ENCODE peak calls at places on chromosomes 5 and 9, in six cellular contexts. C, X, G, D, U and R are unnamed samples.

GRCh38 chr9:14092344-14092743 is 221.6 kb downstream of the NFIB start:
- DNase-seq in U (no peak), X (no peak), D (no peak), C (no peak), G (no peak), R (peak; percentile 35)

GRCh38 chr5:94374336-94374735 is 244.1 kb downstream of the KIAA0825 start:
- DNase-seq in G (no peak), U (no peak), C (no peak), D (no peak), X (no peak), R (no peak)

GRCh38 chr9:16175461-16175860 is 622.6 kb downstream of the CCDC171 start:
- DNase-seq in U (no peak), G (no peak), D (no peak), C (no peak), X (no peak), R (no peak)

GRCh38 chr9:93642961-93643360 is 66.6 kb downstream of the PHF2 start:
- DNase-seq in G (peak; percentile 84), C (no peak), X (no peak), U (no peak), D (no peak), R (peak; percentile 57)

GRCh38 chr5:124343451-124343867 is 403.0 kb downstream of the ZNF608 start:
- DNase-seq in U (no peak), D (no peak), G (peak; percentile 82), C (no peak), X (no peak), R (peak; percentile 77)

GRCh38 chr5:111254613-111255012 is 30.4 kb downstream of the CAMK4 start:
- DNase-seq in U (no peak), X (no peak), G (peak; percentile 8), D (no peak), C (no peak), R (peak; percentile 8)

GRCh38 chr9:69019808-69020207 is 5.9 kb upstream of the PRKACG start:
- DNase-seq in G (no peak), X (no peak), D (no peak), U (no peak), C (no peak), R (no peak)

GRCh38 chr5:138233280-138233679 is 20.2 kb upstream of the CDC23 start:
- DNase-seq in D (no peak), C (no peak), G (no peak), X (no peak), U (no peak), R (no peak)

GRCh38 chr5:17260549-17260948 is 43.1 kb downstream of the BASP1 start:
- DNase-seq in X (no peak), U (no peak), D (no peak), G (no peak), C (no peak), R (no peak)

GRCh38 chr9:132627594-132627993 is 42.2 kb downstream of the DDX31 start:
- DNase-seq in D (no peak), X (no peak), G (no peak), C (no peak), U (no peak), R (no peak)

GRCh38 chr9:13548556-13548955 is 269.1 kb upstream of the MPDZ start:
- DNase-seq in G (no peak), X (no peak), C (no peak), D (no peak), U (no peak), R (no peak)

GRCh38 chr5:82692826-82693225 is 384.4 kb downstream of the TMEM167A start:
- DNase-seq in G (no peak), C (no peak), U (no peak), X (no peak), D (no peak), R (no peak)

GRCh38 chr5:2751592-2752021 is at the start of gene IRX2:
- DNase-seq in C (no peak), G (peak; percentile 97), D (no peak), U (peak; percentile 95), X (peak; percentile 80), R (peak; percentile 81)

GRCh38 chr5:60399507-60399906 is 300.5 kb downstream of the DEPDC1B start:
- DNase-seq in G (no peak), U (no peak), C (no peak), X (no peak), D (no peak), R (no peak)

GRCh38 chr5:132079619-132080018 is 6.0 kb downstream of the CSF2 start:
- DNase-seq in C (no peak), D (no peak), G (no peak), X (no peak), U (no peak), R (no peak)

GRCh38 chr9:87659534-87660419 is 66.1 kb upstream of the CTSL start:
- DNase-seq in X (no peak), C (no peak), G (no peak), U (peak; percentile 27), D (no peak), R (no peak)

GRCh38 chr5:23820764-23821471 is 313.5 kb downstream of the PRDM9 start:
- DNase-seq in U (no peak), C (no peak), X (no peak), D (no peak), G (no peak), R (peak; percentile 1)

GRCh38 chr5:172659909-172660628 is 19.0 kb downstream of the NEURL1B start:
- DNase-seq in D (no peak), C (no peak), X (peak; percentile 65), G (peak; percentile 96), U (peak; percentile 64), R (peak; percentile 56)

GRCh38 chr5:176995896-176996767 is 10.4 kb downstream of the UIMC1 start:
- DNase-seq in U (no peak), D (no peak), C (no peak), X (no peak), G (peak; percentile 51), R (peak; percentile 79)

GRCh38 chr9:126397056-126397455 is 70.4 kb downstream of the MVB12B start:
- DNase-seq in U (no peak), G (no peak), C (no peak), D (no peak), X (no peak), R (no peak)

GRCh38 chr9:125685167-125685566 is 21.8 kb downstream of the MAPKAP1 start:
- DNase-seq in D (no peak), X (no peak), U (no peak), C (no peak), G (no peak), R (no peak)

GRCh38 chr9:18829066-18829465 is 203.9 kb downstream of the SAXO1 start:
- DNase-seq in X (no peak), G (no peak), U (no peak), D (no peak), C (no peak), R (no peak)

GRCh38 chr5:34626036-34626435 is 30.1 kb upstream of the RAI14 start:
- DNase-seq in X (no peak), D (no peak), C (no peak), G (peak; percentile 91), U (no peak), R (peak; percentile 45)

GRCh38 chr9:84397822-84398221 is 57.3 kb upstream of the SLC28A3 start:
- DNase-seq in U (no peak), D (no peak), X (no peak), C (no peak), G (peak; percentile 83), R (peak; percentile 27)

GRCh38 chr5:80192507-80193241 is 63.2 kb downstream of the SERINC5 start:
- DNase-seq in D (no peak), U (no peak), X (no peak), C (no peak), G (peak; percentile 71), R (peak; percentile 50)

GRCh38 chr5:2685651-2686050 is 65.8 kb downstream of the IRX2 start:
- DNase-seq in G (no peak), D (no peak), C (no peak), X (no peak), U (no peak), R (peak; percentile 60)

GRCh38 chr5:150045512-150045911 is 40.8 kb downstream of the CSF1R start:
- DNase-seq in G (no peak), D (no peak), X (no peak), C (no peak), U (no peak), R (no peak)

GRCh38 chr9:76897804-76898525 is 7.9 kb downstream of the PRUNE2 start:
- DNase-seq in C (no peak), D (no peak), X (no peak), G (no peak), U (no peak), R (no peak)

GRCh38 chr5:170267431-170268152 is 30.0 kb downstream of the LCP2 start:
- DNase-seq in D (no peak), U (peak; percentile 83), G (peak; percentile 68), C (peak; percentile 23), X (peak; percentile 71), R (peak; percentile 78)

GRCh38 chr9:89153618-89154017 is 25.0 kb downstream of the SHC3 start:
- DNase-seq in U (no peak), C (no peak), D (no peak), G (peak; percentile 86), X (no peak), R (peak; percentile 87)

GRCh38 chr9:90838098-90838497 is 36.5 kb downstream of the SYK start:
- DNase-seq in G (no peak), U (peak; percentile 19), C (no peak), D (no peak), X (no peak), R (no peak)

GRCh38 chr5:94086194-94086593 is 344.8 kb upstream of the POU5F2 start:
- DNase-seq in X (no peak), C (no peak), U (no peak), D (no peak), G (no peak), R (no peak)

GRCh38 chr5:58872670-58873273 is 289.9 kb downstream of the RAB3C start:
- DNase-seq in D (no peak), U (no peak), X (no peak), G (no peak), C (no peak), R (no peak)